ENCODE peak calls at places on chromosomes 13 and 19, in ten cellular contexts. One of them, this sample, is unnamed.

GRCh38 chr19:20612711-20613316 is 47.2 kb upstream of the ZNF737 start:
- DNase-seq in neural progenitor cell: no peak
- DNase-seq in IMR-90: no peak
- DNase-seq in astrocyte: no peak
- DNase-seq in PC-3: no peak
- DNase-seq in GM23338: no peak
- DNase-seq in OCI-LY7: no peak
- DNase-seq in fibroblast of lung: no peak
- DNase-seq in PC-9: no peak
- DNase-seq in mesenchymal stem cell: no peak
- DNase-seq in this sample: peak

GRCh38 chr19:45468159-45468651 is 409 bp downstream of the FOSB start:
- DNase-seq in PC-3: no peak
- DNase-seq in OCI-LY7: peak
- DNase-seq in GM23338: no peak
- DNase-seq in PC-9: no peak
- DNase-seq in astrocyte: no peak
- DNase-seq in IMR-90: no peak
- DNase-seq in neural progenitor cell: peak
- DNase-seq in fibroblast of lung: no peak
- DNase-seq in mesenchymal stem cell: no peak
- DNase-seq in this sample: no peak

GRCh38 chr19:31264379-31264778 is 84.9 kb downstream of the TSHZ3 start:
- DNase-seq in OCI-LY7: no peak
- DNase-seq in astrocyte: no peak
- DNase-seq in PC-9: no peak
- DNase-seq in GM23338: peak
- DNase-seq in PC-3: no peak
- DNase-seq in fibroblast of lung: no peak
- DNase-seq in mesenchymal stem cell: no peak
- DNase-seq in IMR-90: no peak
- DNase-seq in neural progenitor cell: no peak
- DNase-seq in this sample: no peak

GRCh38 chr13:22298530-22298929 is 627.7 kb downstream of the FGF9 start:
- DNase-seq in GM23338: peak
- DNase-seq in OCI-LY7: no peak
- DNase-seq in fibroblast of lung: no peak
- DNase-seq in PC-9: no peak
- DNase-seq in mesenchymal stem cell: no peak
- DNase-seq in IMR-90: no peak
- DNase-seq in astrocyte: no peak
- DNase-seq in neural progenitor cell: no peak
- DNase-seq in PC-3: no peak
- DNase-seq in this sample: no peak

GRCh38 chr13:49869514-49869913 is 66.6 kb downstream of the SPRYD7 start:
- DNase-seq in GM23338: peak
- DNase-seq in PC-3: peak
- DNase-seq in neural progenitor cell: peak
- DNase-seq in fibroblast of lung: peak
- DNase-seq in IMR-90: peak
- DNase-seq in mesenchymal stem cell: peak
- DNase-seq in PC-9: no peak
- DNase-seq in OCI-LY7: peak
- DNase-seq in astrocyte: no peak
- DNase-seq in this sample: no peak

GRCh38 chr19:38003427-38004099 is 96.6 kb downstream of the SIPA1L3 start:
- DNase-seq in GM23338: peak
- DNase-seq in astrocyte: peak
- DNase-seq in fibroblast of lung: peak
- DNase-seq in OCI-LY7: peak
- DNase-seq in mesenchymal stem cell: peak
- DNase-seq in neural progenitor cell: peak
- DNase-seq in PC-9: no peak
- DNase-seq in IMR-90: peak
- DNase-seq in PC-3: peak
- DNase-seq in this sample: peak

GRCh38 chr19:18203408-18203862 is 407 bp downstream of the RAB3A start:
- DNase-seq in PC-9: no peak
- DNase-seq in IMR-90: no peak
- DNase-seq in neural progenitor cell: no peak
- DNase-seq in fibroblast of lung: no peak
- DNase-seq in OCI-LY7: peak
- DNase-seq in PC-3: peak
- DNase-seq in mesenchymal stem cell: no peak
- DNase-seq in GM23338: no peak
- DNase-seq in astrocyte: no peak
- DNase-seq in this sample: peak

GRCh38 chr13:67086260-67086659 is 143.9 kb downstream of the PCDH9 start:
- DNase-seq in IMR-90: no peak
- DNase-seq in PC-9: no peak
- DNase-seq in astrocyte: peak
- DNase-seq in GM23338: no peak
- DNase-seq in OCI-LY7: no peak
- DNase-seq in mesenchymal stem cell: no peak
- DNase-seq in neural progenitor cell: no peak
- DNase-seq in fibroblast of lung: peak
- DNase-seq in PC-3: no peak
- DNase-seq in this sample: no peak

GRCh38 chr13:59342396-59342795 is 821.3 kb downstream of the DIAPH3 start:
- DNase-seq in PC-9: no peak
- DNase-seq in PC-3: no peak
- DNase-seq in mesenchymal stem cell: no peak
- DNase-seq in OCI-LY7: no peak
- DNase-seq in GM23338: no peak
- DNase-seq in neural progenitor cell: no peak
- DNase-seq in astrocyte: no peak
- DNase-seq in IMR-90: no peak
- DNase-seq in fibroblast of lung: no peak
- DNase-seq in this sample: no peak

GRCh38 chr13:59343132-59343531 is 820.6 kb downstream of the DIAPH3 start:
- DNase-seq in astrocyte: no peak
- DNase-seq in PC-3: no peak
- DNase-seq in neural progenitor cell: no peak
- DNase-seq in OCI-LY7: no peak
- DNase-seq in IMR-90: no peak
- DNase-seq in fibroblast of lung: no peak
- DNase-seq in GM23338: no peak
- DNase-seq in mesenchymal stem cell: no peak
- DNase-seq in PC-9: no peak
- DNase-seq in this sample: no peak

GRCh38 chr13:59346861-59347470 is 816.8 kb downstream of the DIAPH3 start:
- DNase-seq in neural progenitor cell: no peak
- DNase-seq in astrocyte: no peak
- DNase-seq in PC-9: no peak
- DNase-seq in PC-3: no peak
- DNase-seq in OCI-LY7: no peak
- DNase-seq in IMR-90: no peak
- DNase-seq in mesenchymal stem cell: no peak
- DNase-seq in GM23338: peak
- DNase-seq in fibroblast of lung: no peak
- DNase-seq in this sample: no peak

GRCh38 chr13:59343993-59344780 is 819.5 kb downstream of the DIAPH3 start:
- DNase-seq in fibroblast of lung: no peak
- DNase-seq in OCI-LY7: no peak
- DNase-seq in PC-3: no peak
- DNase-seq in GM23338: no peak
- DNase-seq in mesenchymal stem cell: peak
- DNase-seq in PC-9: no peak
- DNase-seq in IMR-90: no peak
- DNase-seq in neural progenitor cell: no peak
- DNase-seq in astrocyte: no peak
- DNase-seq in this sample: no peak

DNA sequence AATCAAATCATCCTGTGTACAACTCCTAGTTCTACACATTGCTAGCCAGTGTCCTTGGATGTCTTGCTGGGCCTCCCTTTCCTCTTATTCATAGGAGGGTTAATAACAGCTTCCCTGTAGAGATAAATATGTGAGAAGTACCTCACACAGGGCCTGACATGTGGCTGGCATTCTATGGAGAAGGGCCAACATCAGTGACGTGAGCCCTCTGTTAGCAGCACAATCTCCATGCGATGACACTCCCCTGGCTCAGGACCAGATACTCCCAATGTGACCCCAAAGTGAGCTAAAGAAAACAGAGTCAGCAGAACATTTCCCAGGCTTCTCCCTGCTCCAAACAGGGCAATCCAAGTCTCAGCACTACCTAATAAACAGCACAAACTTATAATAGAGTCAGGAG is 818.4 kb downstream of the DIAPH3 start:
- DNase-seq in IMR-90: no peak
- DNase-seq in PC-3: no peak
- DNase-seq in astrocyte: peak
- DNase-seq in OCI-LY7: no peak
- DNase-seq in GM23338: no peak
- DNase-seq in fibroblast of lung: peak
- DNase-seq in neural progenitor cell: no peak
- DNase-seq in mesenchymal stem cell: peak
- DNase-seq in PC-9: no peak
- DNase-seq in this sample: no peak
- H2AFZ ChIP-seq in IMR-90: no peak
- H2AFZ ChIP-seq in PC-3: no peak
- H2AFZ ChIP-seq in astrocyte: no peak
- H2AFZ ChIP-seq in OCI-LY7: no peak
- H2AFZ ChIP-seq in GM23338: peak
- H2AFZ ChIP-seq in fibroblast of lung: no peak
- H2AFZ ChIP-seq in neural progenitor cell: no peak
- H2AFZ ChIP-seq in mesenchymal stem cell: no peak
- H2AFZ ChIP-seq in PC-9: no peak
- H2AFZ ChIP-seq in this sample: no peak

DNA sequence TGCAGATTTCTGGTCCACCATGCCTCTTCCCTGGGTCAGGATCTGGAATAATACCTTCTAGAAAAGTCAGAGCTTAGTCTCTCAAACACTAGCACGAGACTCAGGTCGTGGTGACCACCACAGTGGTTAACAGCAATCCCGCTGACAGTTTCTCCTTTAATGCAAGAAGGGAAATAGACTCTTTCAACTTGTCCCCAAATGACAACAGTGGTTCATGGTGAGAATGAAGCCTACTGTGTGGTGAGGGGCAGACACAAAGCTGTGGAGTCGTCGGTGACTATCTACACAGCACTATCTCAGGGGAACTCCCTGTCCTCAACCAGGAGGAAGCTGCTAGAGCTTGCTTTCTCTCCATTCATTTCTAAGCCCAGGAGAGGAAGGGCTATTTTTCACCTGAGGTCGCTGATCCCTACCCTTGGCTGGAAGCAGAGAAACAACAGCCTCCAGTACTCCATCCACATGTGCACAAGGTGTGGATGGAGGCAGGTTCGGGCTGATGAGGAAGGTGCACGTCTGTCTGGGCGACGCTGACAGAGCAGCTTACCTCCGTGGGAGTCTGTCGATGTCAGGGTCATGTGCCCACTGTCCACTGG is 72.4 kb downstream of the STK24 start:
- DNase-seq in GM23338: no peak
- DNase-seq in IMR-90: no peak
- DNase-seq in OCI-LY7: no peak
- DNase-seq in PC-9: no peak
- DNase-seq in PC-3: no peak
- DNase-seq in mesenchymal stem cell: no peak
- DNase-seq in astrocyte: no peak
- DNase-seq in neural progenitor cell: no peak
- DNase-seq in fibroblast of lung: no peak
- DNase-seq in this sample: no peak
- H3K27ac ChIP-seq in GM23338: no peak
- H3K27ac ChIP-seq in IMR-90: peak
- H3K27ac ChIP-seq in OCI-LY7: no peak
- H3K27ac ChIP-seq in PC-9: no peak
- H3K27ac ChIP-seq in PC-3: no peak
- H3K27ac ChIP-seq in mesenchymal stem cell: no peak
- H3K27ac ChIP-seq in astrocyte: no peak
- H3K27ac ChIP-seq in neural progenitor cell: no peak
- H3K27ac ChIP-seq in fibroblast of lung: no peak
- H3K27ac ChIP-seq in this sample: no peak

DNA sequence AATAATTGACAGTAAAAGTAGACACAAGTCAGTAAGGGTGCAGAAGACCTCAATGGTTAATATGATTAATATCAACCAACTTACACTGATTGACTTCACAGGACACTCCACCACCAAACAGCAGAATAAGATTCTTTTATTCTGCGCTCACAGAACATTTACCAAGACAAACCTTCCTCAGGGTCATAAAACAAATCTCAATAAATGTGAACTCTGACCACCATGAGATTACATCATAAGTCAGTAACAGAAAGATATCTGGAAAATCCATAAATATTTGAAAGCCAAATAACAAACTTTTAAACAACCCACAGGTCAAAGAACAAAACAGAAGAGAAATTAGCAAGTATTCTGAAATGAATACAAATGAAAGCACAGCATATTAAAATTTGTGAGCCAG is 99.7 kb downstream of the SPACA7 start:
- DNase-seq in PC-3: no peak
- DNase-seq in fibroblast of lung: no peak
- DNase-seq in neural progenitor cell: no peak
- DNase-seq in IMR-90: no peak
- DNase-seq in PC-9: no peak
- DNase-seq in GM23338: no peak
- DNase-seq in OCI-LY7: no peak
- DNase-seq in mesenchymal stem cell: no peak
- DNase-seq in astrocyte: no peak
- DNase-seq in this sample: no peak
- H3K4me3 ChIP-seq in PC-3: no peak
- H3K4me3 ChIP-seq in fibroblast of lung: no peak
- H3K4me3 ChIP-seq in neural progenitor cell: no peak
- H3K4me3 ChIP-seq in IMR-90: no peak
- H3K4me3 ChIP-seq in PC-9: no peak
- H3K4me3 ChIP-seq in GM23338: no peak
- H3K4me3 ChIP-seq in OCI-LY7: no peak
- H3K4me3 ChIP-seq in mesenchymal stem cell: no peak
- H3K4me3 ChIP-seq in astrocyte: no peak
- H3K4me3 ChIP-seq in this sample: no peak

GRCh38 chr13:98445340-98446233 is 131.3 kb downstream of the STK24 start:
- DNase-seq in GM23338: peak
- DNase-seq in PC-9: peak
- DNase-seq in fibroblast of lung: peak
- DNase-seq in OCI-LY7: peak
- DNase-seq in IMR-90: peak
- DNase-seq in mesenchymal stem cell: peak
- DNase-seq in astrocyte: peak
- DNase-seq in neural progenitor cell: peak
- DNase-seq in PC-3: peak
- DNase-seq in this sample: peak

GRCh38 chr13:98442391-98443230 is 134.3 kb downstream of the STK24 start:
- DNase-seq in IMR-90: no peak
- DNase-seq in OCI-LY7: no peak
- DNase-seq in astrocyte: no peak
- DNase-seq in PC-3: no peak
- DNase-seq in PC-9: no peak
- DNase-seq in fibroblast of lung: no peak
- DNase-seq in neural progenitor cell: no peak
- DNase-seq in mesenchymal stem cell: no peak
- DNase-seq in GM23338: no peak
- DNase-seq in this sample: no peak

GRCh38 chr13:98444381-98444780 is 132.5 kb downstream of the STK24 start:
- DNase-seq in neural progenitor cell: no peak
- DNase-seq in IMR-90: no peak
- DNase-seq in PC-3: no peak
- DNase-seq in GM23338: no peak
- DNase-seq in OCI-LY7: no peak
- DNase-seq in astrocyte: no peak
- DNase-seq in PC-9: no peak
- DNase-seq in fibroblast of lung: no peak
- DNase-seq in mesenchymal stem cell: no peak
- DNase-seq in this sample: no peak

GRCh38 chr13:98443329-98443728 is 133.6 kb downstream of the STK24 start:
- DNase-seq in neural progenitor cell: no peak
- DNase-seq in PC-9: peak
- DNase-seq in astrocyte: peak
- DNase-seq in IMR-90: peak
- DNase-seq in GM23338: no peak
- DNase-seq in fibroblast of lung: peak
- DNase-seq in mesenchymal stem cell: peak
- DNase-seq in OCI-LY7: no peak
- DNase-seq in PC-3: peak
- DNase-seq in this sample: no peak

GRCh38 chr13:98443800-98444325 is 133.0 kb downstream of the STK24 start:
- DNase-seq in fibroblast of lung: no peak
- DNase-seq in GM23338: no peak
- DNase-seq in neural progenitor cell: no peak
- DNase-seq in IMR-90: no peak
- DNase-seq in PC-3: no peak
- DNase-seq in mesenchymal stem cell: no peak
- DNase-seq in astrocyte: no peak
- DNase-seq in PC-9: no peak
- DNase-seq in OCI-LY7: no peak
- DNase-seq in this sample: no peak
- H2AFZ ChIP-seq in fibroblast of lung: no peak
- H2AFZ ChIP-seq in GM23338: no peak
- H2AFZ ChIP-seq in neural progenitor cell: no peak
- H2AFZ ChIP-seq in IMR-90: peak
- H2AFZ ChIP-seq in PC-3: no peak
- H2AFZ ChIP-seq in mesenchymal stem cell: no peak
- H2AFZ ChIP-seq in astrocyte: no peak
- H2AFZ ChIP-seq in PC-9: no peak
- H2AFZ ChIP-seq in OCI-LY7: no peak
- H2AFZ ChIP-seq in this sample: no peak

This sample was measured in DND-41.